ENCODE peak calls at places on chromosome 7, in seven cellular contexts. One of them, this sample, is unnamed.

GRCh38 chr7:88664630-88665233 is 94.8 kb upstream of the ZNF804B start:
- DNase-seq in HCT116: peak
- DNase-seq in K562: no peak
- DNase-seq in H1: no peak
- DNase-seq in GM12878: no peak
- DNase-seq in SK-N-SH: no peak
- DNase-seq in HepG2: no peak
- DNase-seq in this sample: no peak

GRCh38 chr7:18317956-18318355 is 177.6 kb upstream of the HDAC9 start:
- DNase-seq in GM12878: no peak
- DNase-seq in SK-N-SH: no peak
- DNase-seq in HepG2: no peak
- DNase-seq in H1: no peak
- DNase-seq in K562: no peak
- DNase-seq in HCT116: no peak
- DNase-seq in this sample: no peak

GRCh38 chr7:33500590-33500989 is 371.2 kb downstream of the BBS9 start:
- DNase-seq in H1: no peak
- DNase-seq in HCT116: no peak
- DNase-seq in K562: no peak
- DNase-seq in HepG2: no peak
- DNase-seq in GM12878: no peak
- DNase-seq in SK-N-SH: no peak
- DNase-seq in this sample: no peak

GRCh38 chr7:33107136-33108066 is 1.8 kb downstream of the RP9 start:
- DNase-seq in GM12878: no peak
- DNase-seq in HepG2: peak
- DNase-seq in K562: no peak
- DNase-seq in H1: peak
- DNase-seq in SK-N-SH: peak
- DNase-seq in HCT116: no peak
- DNase-seq in this sample: peak

GRCh38 chr7:73903321-73904218 is 42.6 kb downstream of the TMEM270 start:
- DNase-seq in HepG2: no peak
- DNase-seq in K562: no peak
- DNase-seq in SK-N-SH: peak
- DNase-seq in HCT116: no peak
- DNase-seq in GM12878: no peak
- DNase-seq in H1: no peak
- DNase-seq in this sample: no peak

GRCh38 chr7:27921081-27921836 is 181.3 kb downstream of the TAX1BP1 start:
- DNase-seq in SK-N-SH: peak
- DNase-seq in GM12878: peak
- DNase-seq in HepG2: peak
- DNase-seq in HCT116: peak
- DNase-seq in K562: peak
- DNase-seq in H1: no peak
- DNase-seq in this sample: peak

GRCh38 chr7:54932818-54933543 is 85.8 kb upstream of the EGFR start:
- DNase-seq in HCT116: peak
- DNase-seq in K562: no peak
- DNase-seq in SK-N-SH: peak
- DNase-seq in GM12878: no peak
- DNase-seq in H1: peak
- DNase-seq in HepG2: peak
- DNase-seq in this sample: no peak

GRCh38 chr7:142587578-142588191 is 161.6 kb upstream of the PRSS1 start:
- DNase-seq in K562: peak
- DNase-seq in HCT116: peak
- DNase-seq in SK-N-SH: peak
- DNase-seq in HepG2: peak
- DNase-seq in GM12878: peak
- DNase-seq in H1: no peak
- DNase-seq in this sample: peak

GRCh38 chr7:26147030-26147429 is 5.0 kb upstream of the NFE2L3 start:
- DNase-seq in H1: no peak
- DNase-seq in SK-N-SH: no peak
- DNase-seq in K562: no peak
- DNase-seq in HepG2: no peak
- DNase-seq in HCT116: no peak
- DNase-seq in GM12878: no peak
- DNase-seq in this sample: no peak

GRCh38 chr7:130894146-130895005 is 160.4 kb upstream of the KLF14 start:
- DNase-seq in HepG2: peak
- DNase-seq in K562: peak
- DNase-seq in SK-N-SH: no peak
- DNase-seq in HCT116: peak
- DNase-seq in H1: no peak
- DNase-seq in GM12878: no peak
- DNase-seq in this sample: no peak

GRCh38 chr7:51214098-51214497 is 102.5 kb downstream of the COBL start:
- DNase-seq in H1: no peak
- DNase-seq in K562: no peak
- DNase-seq in HepG2: no peak
- DNase-seq in SK-N-SH: no peak
- DNase-seq in HCT116: no peak
- DNase-seq in GM12878: no peak
- DNase-seq in this sample: no peak

GRCh38 chr7:39741942-39742623 is 118.7 kb downstream of the RALA start:
- DNase-seq in SK-N-SH: peak
- DNase-seq in GM12878: no peak
- DNase-seq in K562: peak
- DNase-seq in HCT116: no peak
- DNase-seq in H1: peak
- DNase-seq in HepG2: no peak
- DNase-seq in this sample: peak

GRCh38 chr7:112341464-112341863 is 108.8 kb upstream of the IFRD1 start:
- DNase-seq in H1: no peak
- DNase-seq in SK-N-SH: no peak
- DNase-seq in HCT116: no peak
- DNase-seq in K562: no peak
- DNase-seq in GM12878: no peak
- DNase-seq in HepG2: no peak
- DNase-seq in this sample: no peak

GRCh38 chr7:121182902-121183301 is 145.9 kb upstream of the WNT16 start:
- DNase-seq in GM12878: no peak
- DNase-seq in HCT116: no peak
- DNase-seq in HepG2: no peak
- DNase-seq in H1: no peak
- DNase-seq in K562: no peak
- DNase-seq in SK-N-SH: no peak
- DNase-seq in this sample: no peak

GRCh38 chr7:138075350-138075749 is 909 bp upstream of the AKR1D1 start:
- DNase-seq in K562: no peak
- DNase-seq in SK-N-SH: no peak
- DNase-seq in GM12878: no peak
- DNase-seq in HepG2: no peak
- DNase-seq in H1: no peak
- DNase-seq in HCT116: no peak
- DNase-seq in this sample: no peak

GRCh38 chr7:55493416-55493815 is 78.9 kb downstream of the VOPP1 start:
- DNase-seq in K562: no peak
- DNase-seq in HCT116: no peak
- DNase-seq in HepG2: no peak
- DNase-seq in H1: no peak
- DNase-seq in SK-N-SH: no peak
- DNase-seq in GM12878: no peak
- DNase-seq in this sample: no peak

GRCh38 chr7:88795553-88795952 is at the start of gene TEX47:
- DNase-seq in GM12878: no peak
- DNase-seq in HCT116: no peak
- DNase-seq in K562: no peak
- DNase-seq in HepG2: no peak
- DNase-seq in H1: no peak
- DNase-seq in SK-N-SH: no peak
- DNase-seq in this sample: peak

GRCh38 chr7:36207451-36208291 is 54.6 kb downstream of the EEPD1 start:
- DNase-seq in K562: no peak
- DNase-seq in HCT116: no peak
- DNase-seq in SK-N-SH: peak
- DNase-seq in GM12878: no peak
- DNase-seq in H1: no peak
- DNase-seq in HepG2: peak
- DNase-seq in this sample: no peak

DNA sequence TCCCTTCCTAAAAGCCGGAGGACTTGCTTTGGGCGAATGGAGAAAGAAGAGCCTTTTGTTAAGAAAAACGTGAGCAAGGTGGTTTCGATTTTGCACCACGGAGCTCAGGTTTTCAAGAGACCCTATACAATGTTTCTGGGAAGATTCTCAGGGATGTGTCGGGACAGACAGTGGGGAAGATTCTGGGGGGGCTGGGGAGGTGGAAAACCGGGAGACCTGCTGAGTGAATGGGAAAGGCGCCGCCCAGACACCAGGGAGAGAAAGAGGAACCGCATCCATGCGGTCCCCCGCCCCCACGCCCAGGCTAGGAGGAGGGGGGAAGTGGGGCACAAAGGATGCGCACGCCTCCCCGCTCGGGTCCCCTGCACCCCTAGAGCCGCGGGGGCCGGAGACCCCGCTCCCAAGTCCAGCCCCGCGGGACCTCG is 726 bp downstream of the YWHAG start:
- DNase-seq in SK-N-SH: peak
- DNase-seq in HCT116: no peak
- DNase-seq in H1: no peak
- DNase-seq in HepG2: no peak
- DNase-seq in K562: peak
- DNase-seq in GM12878: no peak
- DNase-seq in this sample: no peak
- TF ChIP-seq JUND in SK-N-SH: no peak
- TF ChIP-seq JUND in HCT116: no peak
- TF ChIP-seq JUND in H1: no peak
- TF ChIP-seq JUND in HepG2: no peak
- TF ChIP-seq JUND in K562: no peak
- TF ChIP-seq JUND in GM12878: no peak
- TF ChIP-seq JUND in this sample: no peak

GRCh38 chr7:41336981-41337380 is 365.9 kb downstream of the INHBA start:
- DNase-seq in H1: no peak
- DNase-seq in HepG2: no peak
- DNase-seq in SK-N-SH: no peak
- DNase-seq in GM12878: no peak
- DNase-seq in K562: no peak
- DNase-seq in HCT116: no peak
- DNase-seq in this sample: no peak

GRCh38 chr7:41336455-41336952 is 366.4 kb downstream of the INHBA start:
- DNase-seq in HCT116: no peak
- DNase-seq in H1: no peak
- DNase-seq in SK-N-SH: no peak
- DNase-seq in K562: no peak
- DNase-seq in GM12878: no peak
- DNase-seq in HepG2: no peak
- DNase-seq in this sample: no peak

GRCh38 chr7:41331194-41331593 is 371.7 kb downstream of the INHBA start:
- DNase-seq in K562: no peak
- DNase-seq in H1: no peak
- DNase-seq in HepG2: no peak
- DNase-seq in HCT116: no peak
- DNase-seq in GM12878: no peak
- DNase-seq in SK-N-SH: no peak
- DNase-seq in this sample: no peak

GRCh38 chr7:41333506-41333905 is 369.4 kb downstream of the INHBA start:
- DNase-seq in K562: no peak
- DNase-seq in GM12878: no peak
- DNase-seq in H1: no peak
- DNase-seq in HepG2: no peak
- DNase-seq in SK-N-SH: no peak
- DNase-seq in HCT116: no peak
- DNase-seq in this sample: no peak

DNA sequence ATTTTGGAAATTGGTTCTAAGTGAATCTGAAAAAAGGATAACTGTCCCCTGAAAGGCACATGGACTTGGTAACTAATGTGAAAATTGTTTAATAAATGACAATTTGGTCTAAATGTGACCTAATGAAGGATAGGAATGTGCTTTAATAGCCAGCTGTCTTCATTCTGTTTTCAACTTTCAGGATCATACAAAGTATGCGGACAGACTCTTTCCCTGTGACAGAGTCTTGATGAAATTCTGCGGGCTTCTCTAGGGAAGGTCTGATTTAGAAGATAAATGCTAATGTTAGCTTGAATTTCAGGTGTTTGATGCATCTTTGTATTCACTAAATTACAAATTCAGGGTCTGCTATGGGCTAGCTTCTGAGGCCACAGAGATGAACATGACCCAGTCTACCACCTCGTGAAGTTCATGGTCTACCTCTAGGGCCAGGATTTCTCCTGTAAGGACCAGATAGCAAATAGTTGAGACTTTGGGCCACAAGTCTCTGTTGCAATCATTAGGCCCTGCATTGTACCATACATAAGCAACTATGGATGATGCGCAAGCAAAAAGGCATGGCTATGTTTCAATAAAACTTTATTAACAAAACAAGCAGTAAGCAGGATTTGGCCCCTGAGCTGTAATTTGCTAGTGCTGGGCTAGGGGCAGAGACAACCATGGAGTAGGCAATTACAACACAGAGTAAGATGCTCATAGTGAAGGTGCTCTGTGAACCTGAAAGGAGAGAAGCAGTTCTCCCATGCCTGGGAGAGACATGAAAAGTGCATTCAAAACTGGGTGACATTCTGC is 368.6 kb downstream of the INHBA start:
- DNase-seq in GM12878: no peak
- DNase-seq in SK-N-SH: no peak
- DNase-seq in HCT116: no peak
- DNase-seq in HepG2: no peak
- DNase-seq in H1: no peak
- DNase-seq in K562: no peak
- DNase-seq in this sample: no peak
- TF ChIP-seq JUND in GM12878: no peak
- TF ChIP-seq JUND in SK-N-SH: no peak
- TF ChIP-seq JUND in HCT116: no peak
- TF ChIP-seq JUND in HepG2: no peak
- TF ChIP-seq JUND in H1: no peak
- TF ChIP-seq JUND in K562: no peak
- TF ChIP-seq JUND in this sample: no peak

DNA sequence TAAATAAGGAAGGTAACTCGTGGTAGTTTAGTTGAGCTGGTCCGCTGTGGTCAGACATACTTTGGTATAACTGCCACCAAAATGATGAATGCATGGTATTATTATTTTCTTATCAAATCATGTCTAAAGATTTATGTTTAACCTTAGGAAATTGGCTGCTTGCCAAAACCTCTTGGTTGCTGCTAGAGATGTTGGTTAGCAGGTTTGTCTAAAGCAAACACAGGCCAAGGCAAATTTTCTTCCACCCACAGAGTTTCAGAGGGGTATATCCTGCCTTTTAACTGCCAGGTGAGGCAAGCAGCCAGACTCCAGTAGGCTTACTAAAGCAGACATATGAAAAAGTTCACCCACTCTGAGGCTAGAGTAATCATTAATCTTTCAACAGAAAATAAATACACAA is 101.4 kb downstream of the SEMA3E start:
- DNase-seq in K562: no peak
- DNase-seq in GM12878: peak
- DNase-seq in HCT116: peak
- DNase-seq in HepG2: no peak
- DNase-seq in SK-N-SH: peak
- DNase-seq in H1: no peak
- DNase-seq in this sample: peak
- TF ChIP-seq JUND in K562: no peak
- TF ChIP-seq JUND in GM12878: no peak
- TF ChIP-seq JUND in HCT116: no peak
- TF ChIP-seq JUND in HepG2: no peak
- TF ChIP-seq JUND in SK-N-SH: peak
- TF ChIP-seq JUND in H1: no peak
- TF ChIP-seq JUND in this sample: no peak

GRCh38 chr7:101817031-101817929 is at the start of gene CUX1:
- DNase-seq in HepG2: peak
- DNase-seq in GM12878: no peak
- DNase-seq in HCT116: no peak
- DNase-seq in SK-N-SH: peak
- DNase-seq in H1: no peak
- DNase-seq in K562: no peak
- DNase-seq in this sample: no peak
- TF ChIP-seq JUND in HepG2: no peak
- TF ChIP-seq JUND in GM12878: no peak
- TF ChIP-seq JUND in HCT116: no peak
- TF ChIP-seq JUND in SK-N-SH: no peak
- TF ChIP-seq JUND in H1: no peak
- TF ChIP-seq JUND in K562: no peak
- TF ChIP-seq JUND in this sample: no peak